ENCODE peak calls at places on chromosomes 5 and 9, in four cellular contexts. E, F, K and I are unnamed samples.

GRCh38 chr9:29211681-29212589 is 1638.7 kb upstream of the C9orf72 start:
- DNase-seq in E (peak), K (peak), F (no peak), I (peak)

GRCh38 chr9:114611516-114612271 is 603 bp downstream of the TMEM268 start:
- DNase-seq in F (peak), E (peak), K (peak), I (peak)

GRCh38 chr5:54738118-54738972 is 220.8 kb downstream of the SNX18 start:
- DNase-seq in K (no peak), E (peak), F (peak), I (peak)

GRCh38 chr5:119743927-119744326 is 114.6 kb downstream of the FAM170A start:
- DNase-seq in K (no peak), E (no peak), F (peak), I (no peak)

GRCh38 chr5:61053937-61054336 is 108.3 kb downstream of the SMIM15 start:
- DNase-seq in F (no peak), K (no peak), E (no peak), I (no peak)

GRCh38 chr9:137757139-137757538 is 120.4 kb upstream of the CACNA1B start:
- DNase-seq in K (no peak), E (no peak), F (no peak), I (peak)

GRCh38 chr5:36701085-36701691 is 94.8 kb downstream of the SLC1A3 start:
- DNase-seq in K (no peak), E (no peak), F (peak), I (no peak)

GRCh38 chr5:168270446-168270845 is 21.0 kb upstream of the WWC1 start:
- DNase-seq in E (peak), K (no peak), F (no peak), I (peak)

GRCh38 chr9:87675906-87676515 is 49.9 kb upstream of the CTSL start:
- DNase-seq in E (no peak), K (no peak), F (no peak), I (no peak)

GRCh38 chr5:400282-401215 is 42.4 kb upstream of the EXOC3 start:
- DNase-seq in F (peak), K (no peak), E (no peak), I (peak)

GRCh38 chr5:61677220-61677619 is 345.2 kb downstream of the ZSWIM6 start:
- DNase-seq in K (no peak), F (no peak), E (no peak), I (no peak)

GRCh38 chr5:139495644-139496435 is 13.3 kb upstream of the STING1 start:
- DNase-seq in K (no peak), F (peak), E (no peak), I (no peak)

GRCh38 chr9:37870799-37871176 is 33.1 kb downstream of the SLC25A51 start:
- DNase-seq in K (no peak), F (no peak), E (peak), I (no peak)

GRCh38 chr9:13386324-13386723 is 106.8 kb upstream of the MPDZ start:
- DNase-seq in E (no peak), K (no peak), F (no peak), I (no peak)

GRCh38 chr5:132754947-132755346 is 7.7 kb downstream of the CCNI2 start:
- DNase-seq in K (no peak), F (peak), E (peak), I (no peak)

GRCh38 chr9:91935066-91935729 is 14.8 kb downstream of the ROR2 start:
- DNase-seq in E (no peak), K (no peak), F (no peak), I (no peak)

GRCh38 chr5:111779260-111780254 is 22.6 kb upstream of the NREP start:
- DNase-seq in K (no peak), E (no peak), F (peak), I (no peak)

GRCh38 chr5:38403407-38403806 is 145.0 kb downstream of the EGFLAM start:
- DNase-seq in K (no peak), F (no peak), E (no peak), I (no peak)

GRCh38 chr9:127950513-127951210 is 13.0 kb upstream of the DPM2 start:
- DNase-seq in F (no peak), E (no peak), K (no peak), I (no peak)

GRCh38 chr5:178323541-178323865 is 90.9 kb upstream of the PHYKPL start:
- DNase-seq in E (no peak), K (no peak), F (no peak), I (no peak)

GRCh38 chr5:5419291-5420210 is 2.9 kb upstream of the ICE1 start:
- DNase-seq in E (no peak), F (peak), K (no peak), I (no peak)